ENCODE peak calls at places on chromosomes 6 and 20, in four cellular contexts. T is K562, C is HCT116, P is HepG2. K is an unnamed sample.

GRCh38 chr6:25178336-25178735 is 100.8 kb upstream of the CARMIL1 start:
- DNase-seq in C (no peak), P (no peak), T (no peak), K (no peak)

GRCh38 chr20:62811720-62812119 is 5.1 kb upstream of the COL9A3 start:
- DNase-seq in P (no peak), C (no peak), T (no peak), K (no peak)

GRCh38 chr6:170045981-170046667 is 244.8 kb downstream of the DLL1 start:
- DNase-seq in P (no peak), C (no peak), T (no peak), K (no peak)

GRCh38 chr6:17505062-17505476 is 95.0 kb upstream of the FAM8A1 start:
- DNase-seq in C (peak), T (no peak), P (peak), K (no peak)

GRCh38 chr6:136103763-136104311 is 146.3 kb downstream of the MTFR2 start:
- DNase-seq in T (no peak), P (peak), C (no peak), K (peak)

GRCh38 chr6:89834884-89835792 is 5.5 kb downstream of the CASP8AP2 start:
- DNase-seq in P (no peak), T (no peak), C (no peak), K (no peak)

GRCh38 chr6:112927641-112928040 is 580.5 kb downstream of the RFPL4B start:
- DNase-seq in P (no peak), C (no peak), T (no peak), K (no peak)

GRCh38 chr6:79570129-79570801 is 33.0 kb upstream of the LCA5 start:
- DNase-seq in P (peak), C (peak), T (no peak), K (peak)

GRCh38 chr6:95593025-95593424 is 15.7 kb downstream of the MANEA start:
- DNase-seq in P (peak), T (no peak), C (no peak), K (no peak)

GRCh38 chr6:87828044-87828443 is 126.0 kb upstream of the AKIRIN2 start:
- DNase-seq in C (no peak), P (no peak), T (no peak), K (no peak)

GRCh38 chr6:56516003-56516402 is 126.7 kb downstream of the DST start:
- DNase-seq in C (no peak), T (no peak), P (no peak), K (no peak)

GRCh38 chr20:1942486-1943266 is 47.5 kb downstream of the SIRPA start:
- DNase-seq in C (no peak), T (no peak), P (no peak), K (no peak)

GRCh38 chr6:107670792-107671199 is 153.3 kb downstream of the SCML4 start:
- DNase-seq in P (no peak), T (no peak), C (no peak), K (no peak)

GRCh38 chr6:170370413-170370812 is 63.9 kb downstream of the FAM120B start:
- DNase-seq in T (no peak), C (no peak), P (no peak), K (no peak)

GRCh38 chr6:156883497-156884252 is 106.5 kb downstream of the ARID1B start:
- DNase-seq in P (no peak), C (no peak), T (no peak), K (no peak)

GRCh38 chr6:12288844-12289654 is 1.1 kb upstream of the EDN1 start:
- DNase-seq in P (peak), C (peak), T (peak), K (peak)

GRCh38 chr6:1388081-1388926 is 1.1 kb upstream of the FOXF2 start:
- DNase-seq in T (no peak), C (no peak), P (no peak), K (peak)

GRCh38 chr6:28124350-28124970 is at the start of gene ZSCAN16:
- DNase-seq in C (peak), P (peak), T (no peak), K (peak)

GRCh38 chr6:139344186-139344963 is 30.1 kb downstream of the CITED2 start:
- DNase-seq in P (no peak), C (no peak), T (no peak), K (no peak)

GRCh38 chr20:38386004-38386403 is 39.7 kb downstream of the LBP start:
- DNase-seq in C (no peak), P (no peak), T (no peak), K (no peak)

GRCh38 chr6:9523462-9523861 is 891.4 kb downstream of the TFAP2A start:
- DNase-seq in T (no peak), C (no peak), P (no peak), K (no peak)

GRCh38 chr20:19099586-19100555 is 112.6 kb upstream of the SLC24A3 start:
- DNase-seq in T (no peak), C (no peak), P (no peak), K (no peak)

GRCh38 chr6:26225848-26226590 is 138.8 kb downstream of the HFE start:
- DNase-seq in P (no peak), C (no peak), T (no peak), K (no peak)

GRCh38 chr20:19808498-19808897 is 50.4 kb downstream of the RIN2 start:
- DNase-seq in P (no peak), C (no peak), T (no peak), K (no peak)

GRCh38 chr6:131054392-131055250 is 8.4 kb downstream of the EPB41L2 start:
- DNase-seq in P (no peak), C (no peak), T (no peak), K (no peak)

GRCh38 chr6:100463685-100464161 is 998 bp downstream of the SIM1 start:
- DNase-seq in C (no peak), T (no peak), P (no peak), K (no peak)

GRCh38 chr20:25084616-25085187 is 2.8 kb upstream of the VSX1 start:
- DNase-seq in T (no peak), C (no peak), P (no peak), K (no peak)

GRCh38 chr20:18395544-18395943 is 71.3 kb downstream of the DZANK1 start:
- DNase-seq in P (no peak), T (no peak), C (no peak), K (no peak)

GRCh38 chr20:61417221-61417941 is 165.3 kb downstream of the CDH4 start:
- DNase-seq in T (no peak), C (no peak), P (no peak), K (no peak)

GRCh38 chr6:11357285-11357684 is 124.8 kb upstream of the NEDD9 start:
- DNase-seq in C (no peak), P (no peak), T (no peak), K (no peak)

GRCh38 chr6:40308533-40309306 is 278.4 kb downstream of the LRFN2 start:
- DNase-seq in P (peak), C (peak), T (peak), K (peak)

GRCh38 chr6:128327890-128328289 is 192.5 kb downstream of the PTPRK start:
- DNase-seq in T (no peak), C (peak), P (peak), K (no peak)
- TF ChIP-seq FOSL1 in T (no peak), C (no peak), P (no peak), K (no peak)

GRCh38 chr6:45845546-45845945 is 170.1 kb downstream of the CLIC5 start:
- DNase-seq in C (no peak), T (no peak), P (no peak), K (no peak)
- TF ChIP-seq FOSL1 in C (no peak), T (no peak), P (no peak), K (no peak)

DNA sequence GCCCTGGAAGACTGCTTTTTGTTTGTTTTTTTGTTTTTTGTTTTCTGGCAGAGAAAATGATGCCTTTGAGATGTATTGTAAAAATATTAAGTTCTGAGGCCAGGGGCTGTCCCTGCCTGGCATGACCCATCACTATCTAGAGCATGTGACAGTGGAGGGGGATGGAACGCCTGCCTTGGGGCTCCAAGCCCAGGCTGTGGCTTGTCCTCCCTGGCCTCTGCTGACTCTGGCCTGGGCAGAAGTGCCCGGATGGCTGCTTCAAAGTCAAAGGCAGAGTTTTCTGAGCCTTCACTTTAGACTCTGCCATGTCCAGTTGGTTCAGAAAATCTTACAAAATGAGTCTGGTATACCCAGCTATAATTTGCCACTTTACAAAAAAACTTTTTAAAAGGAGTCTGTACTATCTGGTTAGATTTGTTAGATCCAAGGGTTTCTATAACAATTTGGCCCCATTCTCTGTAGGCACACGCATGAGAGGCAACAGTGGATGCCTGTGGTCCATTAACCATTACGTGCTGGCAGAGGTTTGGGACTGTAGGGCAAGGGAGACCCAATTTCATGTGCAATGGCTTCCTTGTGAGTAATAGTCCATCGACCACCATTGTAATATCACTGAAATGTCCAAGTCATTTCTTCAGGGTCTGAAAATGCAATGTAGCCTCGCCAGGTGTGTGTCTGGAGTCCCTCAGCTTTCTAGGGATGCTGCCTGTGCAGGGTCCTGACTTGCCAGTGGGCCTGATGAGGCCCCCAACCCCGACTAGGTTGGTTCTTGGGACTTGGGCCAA is 8.3 kb downstream of the PPP1R3G start:
- DNase-seq in P (no peak), T (no peak), C (no peak), K (no peak)
- TF ChIP-seq FOSL1 in P (no peak), T (no peak), C (no peak), K (no peak)

GRCh38 chr6:158543606-158544185 is 16.2 kb upstream of the TMEM181 start:
- DNase-seq in C (no peak), T (peak), P (peak), K (no peak)
- TF ChIP-seq FOSL1 in C (no peak), T (no peak), P (no peak), K (no peak)

GRCh38 chr6:32190946-32191677 is 1.1 kb upstream of the PBX2 start:
- DNase-seq in C (no peak), T (no peak), P (no peak), K (no peak)

GRCh38 chr6:32188381-32189081 is 1.5 kb downstream of the PBX2 start:
- DNase-seq in T (no peak), P (no peak), C (no peak), K (no peak)

GRCh38 chr6:32189082-32189741 is 790 bp downstream of the PBX2 start:
- DNase-seq in T (no peak), C (no peak), P (no peak), K (no peak)

GRCh38 chr6:32190054-32190945 is at the start of gene PBX2:
- DNase-seq in T (peak), C (peak), P (peak), K (peak)

GRCh38 chr6:32189742-32190053 is 304 bp downstream of the PBX2 start:
- DNase-seq in C (no peak), P (no peak), T (peak), K (no peak)
- TF ChIP-seq FOSL1 in C (no peak), P (no peak), T (no peak), K (no peak)

GRCh38 chr6:116113386-116113785 is 12.5 kb downstream of the COL10A1 start:
- DNase-seq in T (no peak), C (no peak), P (no peak), K (no peak)

GRCh38 chr6:116120430-116120829 is 5.5 kb downstream of the COL10A1 start:
- DNase-seq in C (no peak), P (no peak), T (no peak), K (no peak)

GRCh38 chr6:116115781-116116180 is 10.2 kb downstream of the COL10A1 start:
- DNase-seq in C (no peak), P (no peak), T (no peak), K (no peak)

GRCh38 chr6:116118608-116119007 is 7.3 kb downstream of the COL10A1 start:
- DNase-seq in P (no peak), T (no peak), C (no peak), K (no peak)
- TF ChIP-seq FOSL1 in P (no peak), T (no peak), C (no peak), K (no peak)

GRCh38 chr6:20458051-20458894 is 56.6 kb downstream of the E2F3 start:
- DNase-seq in T (peak), C (no peak), P (no peak), K (no peak)
- TF ChIP-seq FOSL1 in T (peak), C (no peak), P (no peak), K (no peak)

DNA sequence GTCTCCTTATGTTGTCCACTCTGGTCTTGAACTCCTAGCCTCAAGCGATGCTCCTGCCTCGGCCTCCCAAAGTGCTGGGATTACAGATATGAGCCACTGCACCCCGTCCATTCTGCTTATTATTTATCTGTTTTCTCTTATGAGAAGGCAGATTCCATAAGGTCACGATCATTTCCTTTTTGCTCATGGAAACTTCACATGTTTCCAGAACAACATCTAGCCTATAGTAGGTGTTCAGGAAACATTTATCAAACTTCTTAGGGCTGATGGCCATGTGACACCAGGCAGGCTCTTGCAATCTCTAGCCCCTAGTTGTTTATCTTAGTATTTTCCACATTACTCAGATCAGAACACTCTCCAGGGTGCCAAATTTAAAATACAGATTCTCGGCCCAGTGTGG is 61.2 kb downstream of the ZFP64 start:
- DNase-seq in P (no peak), C (no peak), T (no peak), K (no peak)
- TF ChIP-seq FOSL1 in P (no peak), C (no peak), T (no peak), K (no peak)

GRCh38 chr20:8709627-8710026 is 359.3 kb upstream of the PLCB4 start:
- DNase-seq in C (no peak), T (no peak), P (no peak), K (no peak)
- TF ChIP-seq FOSL1 in C (no peak), T (no peak), P (no peak), K (no peak)

DNA sequence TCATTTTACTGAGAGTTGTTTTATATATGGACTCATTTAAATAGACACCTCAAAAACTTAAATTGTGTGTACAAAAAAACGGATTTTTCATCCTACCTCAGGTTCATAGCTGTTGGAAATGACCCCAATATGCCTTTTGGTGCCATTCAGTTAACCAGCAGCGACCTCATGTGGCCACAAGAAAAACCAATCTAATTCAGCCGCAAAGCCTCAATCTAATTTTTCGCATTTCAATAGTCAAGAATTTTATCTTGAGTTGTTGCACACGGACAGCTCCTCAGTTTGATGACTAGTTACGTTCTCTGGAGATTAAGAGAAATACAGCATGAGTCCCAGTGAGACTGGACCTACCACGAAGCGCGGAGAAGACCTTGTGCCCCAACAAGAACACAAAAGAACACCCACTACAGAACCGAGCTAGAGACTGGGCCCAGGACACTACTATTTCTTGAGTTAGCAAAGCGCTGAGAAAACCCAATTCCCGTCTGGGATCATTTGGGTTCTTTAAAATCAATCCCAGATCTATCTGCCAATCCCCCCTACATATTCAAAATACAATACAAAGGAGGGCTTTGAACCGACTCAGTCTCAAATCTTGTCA is 1.1 kb downstream of the TCP11 start:
- DNase-seq in C (peak), P (peak), T (peak), K (peak)
- TF ChIP-seq FOSL1 in C (no peak), P (no peak), T (no peak), K (no peak)

K was measured in H1.